ENCODE peak calls at places on chromosomes 13 and 19, in four cellular contexts. P is osteoblast, J is breast epithelium, B is A673. A is an unnamed sample.

GRCh38 chr13:75830842-75831241 is 194.7 kb downstream of the LMO7 start:
- DNase-seq in P (peak), J (no peak), B (no peak), A (no peak)

GRCh38 chr19:54172764-54173699 is at the start of gene TMC4:
- DNase-seq in P (peak), J (peak), B (peak), A (peak)

GRCh38 chr19:17136026-17136425 is 60.4 kb downstream of the MYO9B start:
- DNase-seq in P (no peak), J (no peak), B (no peak), A (no peak)

GRCh38 chr19:29748996-29749395 is 33.9 kb upstream of the C19orf12 start:
- DNase-seq in P (no peak), J (no peak), B (no peak), A (no peak)

GRCh38 chr13:73602295-73602694 is 531.9 kb downstream of the KLF12 start:
- DNase-seq in P (no peak), J (no peak), B (peak), A (no peak)

GRCh38 chr13:70391678-70392077 is 283.4 kb upstream of the KLHL1 start:
- DNase-seq in P (no peak), J (no peak), B (no peak), A (no peak)

GRCh38 chr13:73859841-73860240 is 274.4 kb downstream of the KLF12 start:
- DNase-seq in P (no peak), J (no peak), B (no peak), A (no peak)

GRCh38 chr19:37867831-37868230 is 38.6 kb downstream of the WDR87 start:
- DNase-seq in P (no peak), J (no peak), B (no peak), A (no peak)

GRCh38 chr19:17654993-17655392 is 33.2 kb downstream of the UNC13A start:
- DNase-seq in P (peak), J (no peak), B (no peak), A (no peak)

GRCh38 chr19:13024958-13025653 is 29.8 kb downstream of the NFIX start:
- DNase-seq in P (no peak), J (no peak), B (no peak), A (peak)

GRCh38 chr19:31659897-31660210 is 310.6 kb upstream of the TSHZ3 start:
- DNase-seq in P (no peak), J (no peak), B (no peak), A (no peak)

GRCh38 chr19:29909545-29909944 is 32.5 kb upstream of the URI1 start:
- DNase-seq in P (no peak), J (no peak), B (no peak), A (no peak)

GRCh38 chr19:15584541-15585115 is 30.4 kb upstream of the CYP4F8 start:
- DNase-seq in P (peak), J (peak), B (peak), A (peak)

GRCh38 chr19:15591796-15592195 is 23.2 kb upstream of the CYP4F8 start:
- DNase-seq in P (no peak), J (no peak), B (no peak), A (no peak)

GRCh38 chr19:15595069-15595468 is 19.9 kb upstream of the CYP4F8 start:
- DNase-seq in P (no peak), J (no peak), B (no peak), A (no peak)

GRCh38 chr19:15587663-15588062 is 27.4 kb upstream of the CYP4F8 start:
- DNase-seq in P (peak), J (no peak), B (no peak), A (peak)

GRCh38 chr19:15589760-15590451 is 25.1 kb upstream of the CYP4F8 start:
- DNase-seq in P (no peak), J (no peak), B (no peak), A (no peak)
- H3K27ac ChIP-seq in P (no peak), J (no peak), B (no peak), A (no peak)

GRCh38 chr19:46411088-46412033 is 2.0 kb downstream of the CCDC8 start:
- DNase-seq in P (peak), J (no peak), B (no peak), A (peak)

GRCh38 chr19:46412034-46412982 is 1.1 kb downstream of the CCDC8 start:
- DNase-seq in P (peak), J (no peak), B (no peak), A (peak)

GRCh38 chr19:46412983-46413261 is 442 bp downstream of the CCDC8 start:
- DNase-seq in P (peak), J (no peak), B (no peak), A (no peak)

GRCh38 chr19:46416077-46416709 is 2.8 kb upstream of the CCDC8 start:
- DNase-seq in P (peak), J (peak), B (peak), A (peak)

DNA sequence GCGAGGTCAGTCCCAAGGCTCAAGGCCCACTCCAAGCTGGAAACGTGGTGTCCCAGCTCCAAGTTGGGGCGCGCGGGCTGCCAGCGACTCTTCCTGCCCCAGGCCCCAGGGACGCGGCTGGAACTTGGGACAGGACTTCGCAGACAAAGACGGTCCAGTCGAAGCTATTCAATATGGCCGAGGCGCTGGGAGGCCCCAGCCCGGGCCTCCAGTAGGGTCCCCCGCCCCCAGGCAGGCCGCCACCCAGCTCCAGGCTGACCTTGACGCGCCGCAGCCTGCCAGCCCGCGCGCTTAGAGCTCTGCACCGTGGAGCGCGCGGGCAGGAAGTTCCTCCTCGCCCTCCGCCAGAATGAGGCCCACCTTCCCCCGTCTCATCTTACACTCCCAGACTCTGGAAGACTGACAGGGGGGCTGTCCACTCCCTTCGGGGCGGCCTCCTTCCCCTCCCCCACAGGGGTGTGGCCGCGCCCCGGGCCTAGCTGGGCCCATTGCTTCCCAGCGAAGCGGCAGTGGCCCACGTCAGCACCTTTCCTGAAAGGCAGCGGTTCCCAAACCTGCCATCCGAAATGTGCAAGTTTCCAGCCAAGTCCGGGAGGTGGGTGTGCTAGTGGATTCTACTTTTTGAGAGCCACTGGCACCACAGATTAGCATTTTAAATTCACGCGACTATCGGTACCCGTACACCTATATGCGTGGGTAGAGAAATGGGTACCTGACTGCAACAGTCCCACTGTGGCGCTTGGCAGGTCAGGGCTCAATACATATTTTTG is at the start of gene CCDC8:
- DNase-seq in P (peak), J (peak), B (peak), A (peak)
- H3K4me3 ChIP-seq in P (peak), J (peak), B (peak), A (peak)

GRCh38 chr13:42039946-42040729 is 8.3 kb upstream of the DGKH start:
- DNase-seq in P (peak), J (peak), B (peak), A (peak)
- H3K27ac ChIP-seq in P (peak), J (peak), B (peak), A (peak)

DNA sequence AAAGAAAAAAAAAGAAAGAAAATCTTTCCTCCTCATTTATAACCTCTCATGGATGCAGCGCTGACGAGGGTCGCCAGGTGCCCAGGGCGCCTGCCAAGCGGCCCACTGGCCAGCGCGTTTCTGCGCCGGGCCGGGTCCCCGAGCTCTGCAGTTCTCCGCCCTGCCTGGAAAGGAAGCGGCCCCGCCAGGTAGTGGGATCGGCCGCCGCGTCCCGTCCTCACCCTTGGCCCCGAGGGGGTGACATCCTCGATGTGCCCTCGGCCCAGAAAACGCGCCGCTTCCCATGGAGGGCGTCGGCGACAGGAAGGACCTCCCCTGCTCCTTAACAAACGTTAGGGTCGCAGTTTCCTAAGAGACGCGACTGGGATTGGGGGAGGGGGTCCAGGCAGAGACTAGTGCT is 56.9 kb downstream of the ZNF726 start:
- DNase-seq in P (no peak), J (no peak), B (no peak), A (no peak)
- H3K4me3 ChIP-seq in P (no peak), J (peak), B (no peak), A (no peak)

A was measured in lower lobe of right lung.